ENCODE peak calls at places on chromosome 19, in seven cellular contexts. F is CD4-positive, alpha-beta T cell; I is DMS79 treated with DMSO at 0.1 percent for 48 hours; U is IMR-90; P is renal cortical epithelial cell; X is effector memory CD8-positive, alpha-beta T cell; O is NCI-H1105 treated with DMSO at 0.1 percent for 48 hours. W is an unnamed sample.

GRCh38 chr19:17424743-17425365 is 5.0 kb downstream of the MVB12A start:
- DNase-seq in F (no peak), I (no peak), U (peak), P (no peak), X (no peak), O (peak), W (no peak)

GRCh38 chr19:43362745-43363144 is 9.3 kb downstream of the CD177 start:
- DNase-seq in F (no peak), I (no peak), U (no peak), P (no peak), X (no peak), O (no peak), W (no peak)

GRCh38 chr19:15378529-15379082 is 981 bp downstream of the AKAP8 start:
- DNase-seq in F (peak), I (peak), U (peak), P (peak), X (peak), O (peak), W (no peak)

GRCh38 chr19:860481-861098 is 1.1 kb downstream of the CFD start:
- DNase-seq in F (peak), I (peak), U (peak), P (no peak), X (peak), O (peak), W (no peak)

GRCh38 chr19:8609210-8610040 is 1.1 kb downstream of the ADAMTS10 start:
- DNase-seq in F (peak), I (peak), U (peak), P (no peak), X (no peak), O (no peak), W (no peak)

GRCh38 chr19:30450101-30450500 is 77.9 kb downstream of the ZNF536 start:
- DNase-seq in F (no peak), I (peak), U (no peak), P (peak), X (no peak), O (peak), W (peak)

GRCh38 chr19:7515471-7516226 is at the start of gene ZNF358:
- DNase-seq in F (no peak), I (peak), U (peak), P (no peak), X (peak), O (peak), W (peak)

GRCh38 chr19:46841458-46842083 is 9.1 kb downstream of the AP2S1 start:
- DNase-seq in F (no peak), I (no peak), U (peak), P (no peak), X (no peak), O (no peak), W (no peak)

GRCh38 chr19:47124937-47125668 is 5.5 kb upstream of the SAE1 start:
- DNase-seq in F (peak), I (peak), U (peak), P (peak), X (peak), O (peak), W (peak)

GRCh38 chr19:2475018-2475701 is 767 bp upstream of the GADD45B start:
- DNase-seq in F (peak), I (no peak), U (peak), P (no peak), X (peak), O (no peak), W (no peak)

GRCh38 chr19:4817467-4818277 is 13.8 kb downstream of the TICAM1 start:
- DNase-seq in F (no peak), I (no peak), U (no peak), P (no peak), X (no peak), O (no peak), W (no peak)

GRCh38 chr19:18091217-18091608 is 4.5 kb upstream of the IL12RB1 start:
- DNase-seq in F (peak), I (no peak), U (no peak), P (no peak), X (peak), O (no peak), W (no peak)

GRCh38 chr19:3234800-3235199 is 10.3 kb downstream of the CELF5 start:
- DNase-seq in F (no peak), I (no peak), U (no peak), P (no peak), X (no peak), O (no peak), W (no peak)

GRCh38 chr19:49380391-49380790 is 7.7 kb upstream of the KASH5 start:
- DNase-seq in F (no peak), I (no peak), U (no peak), P (no peak), X (no peak), O (no peak), W (no peak)

GRCh38 chr19:13095393-13095784 is 7.3 kb downstream of the LYL1 start:
- DNase-seq in F (no peak), I (no peak), U (no peak), P (no peak), X (no peak), O (no peak), W (no peak)

GRCh38 chr19:19223636-19224035 is 11.9 kb downstream of the NCAN start:
- DNase-seq in F (no peak), I (no peak), U (no peak), P (no peak), X (no peak), O (no peak), W (no peak)

GRCh38 chr19:21328402-21328801 is 808 bp downstream of the ZNF708 start:
- DNase-seq in F (no peak), I (peak), U (no peak), P (peak), X (no peak), O (peak), W (no peak)

GRCh38 chr19:5988520-5989387 is 10.8 kb upstream of the RANBP3 start:
- DNase-seq in F (no peak), I (no peak), U (peak), P (no peak), X (no peak), O (no peak), W (peak)

GRCh38 chr19:2523630-2524311 is 47.8 kb downstream of the GADD45B start:
- DNase-seq in F (no peak), I (no peak), U (peak), P (no peak), X (no peak), O (no peak), W (no peak)

GRCh38 chr19:10749435-10750384 is 31.8 kb downstream of the DNM2 start:
- DNase-seq in F (no peak), I (no peak), U (no peak), P (peak), X (no peak), O (no peak), W (no peak)

GRCh38 chr19:17777840-17778620 is 16.9 kb upstream of the B3GNT3 start:
- DNase-seq in F (no peak), I (no peak), U (peak), P (peak), X (no peak), O (no peak), W (peak)

GRCh38 chr19:18280247-18281081 is 958 bp downstream of the JUND start:
- DNase-seq in F (peak), I (peak), U (peak), P (peak), X (peak), O (peak), W (peak)

GRCh38 chr19:13035820-13036365 is 40.6 kb downstream of the NFIX start:
- DNase-seq in F (no peak), I (no peak), U (no peak), P (no peak), X (no peak), O (no peak), W (no peak)

GRCh38 chr19:17761148-17761547 is 9.9 kb downstream of the FCHO1 start:
- DNase-seq in F (no peak), I (no peak), U (no peak), P (no peak), X (no peak), O (no peak), W (no peak)

GRCh38 chr19:16559896-16560295 is 12.3 kb downstream of the SLC35E1 start:
- DNase-seq in F (no peak), I (no peak), U (no peak), P (no peak), X (no peak), O (no peak), W (no peak)

GRCh38 chr19:48490980-48491792 is 20.4 kb downstream of the LMTK3 start:
- DNase-seq in F (peak), I (no peak), U (no peak), P (no peak), X (peak), O (peak), W (no peak)

GRCh38 chr19:1401138-1401888 is at the start of gene GAMT:
- DNase-seq in F (peak), I (peak), U (no peak), P (no peak), X (peak), O (peak), W (no peak)

GRCh38 chr19:12034610-12035009 is 869 bp downstream of the ZNF433 start:
- DNase-seq in F (no peak), I (peak), U (no peak), P (no peak), X (no peak), O (no peak), W (no peak)

W was measured in NCI-H526 treated with DMSO at 0.1 percent for 48 hours.